ENCODE peak calls at places on chromosomes 7 and 10, in seven cellular contexts. U is esophagus squamous epithelium, W is A549, T is ovary, K is mucosa of descending colon, Z is heart left ventricle, N is GM23248. Q is an unnamed sample. For H3K9me3, the result is how much of the 10 kb centered on the place peaks cover.

GRCh38 chr10:99536400-99537254 is 3.9 kb downstream of the NKX2-3 start:
- DNase-seq in U (no peak), W (no peak), T (no peak), K (no peak), Z (no peak), N (no peak), Q (no peak)

GRCh38 chr7:150417863-150418262 is 32.6 kb upstream of the GIMAP8 start:
- DNase-seq in U (no peak), W (no peak), T (no peak), K (peak), Z (peak), N (no peak), Q (no peak)

GRCh38 chr7:134946260-134946659 is 40.0 kb upstream of the AGBL3 start:
- DNase-seq in U (no peak), W (no peak), T (no peak), K (no peak), Z (no peak), N (peak), Q (no peak)

GRCh38 chr7:140646931-140647647 is 6.5 kb upstream of the DENND2A start:
- DNase-seq in U (no peak), W (peak), T (peak), K (peak), Z (no peak), N (peak), Q (no peak)

GRCh38 chr10:86086418-86086817 is 280.2 kb downstream of the GRID1 start:
- DNase-seq in U (no peak), W (no peak), T (no peak), K (no peak), Z (no peak), N (no peak), Q (no peak)

GRCh38 chr10:21020545-21020944 is 123.4 kb upstream of the NEBL start:
- DNase-seq in U (no peak), W (peak), T (no peak), K (peak), Z (no peak), N (peak), Q (no peak)

GRCh38 chr10:44337081-44337480 is 47.8 kb downstream of the CXCL12 start:
- DNase-seq in U (no peak), W (no peak), T (no peak), K (no peak), Z (no peak), N (no peak), Q (no peak)

GRCh38 chr10:97422921-97423420 is 3.0 kb upstream of the PGAM1 start:
- DNase-seq in U (no peak), W (no peak), T (peak), K (no peak), Z (no peak), N (peak), Q (no peak)

GRCh38 chr10:19332304-19332703 is 283.7 kb downstream of the MALRD1 start:
- DNase-seq in U (no peak), W (no peak), T (no peak), K (no peak), Z (no peak), N (no peak), Q (no peak)

GRCh38 chr7:405489-406211 is 114.0 kb downstream of the PDGFA start:
- DNase-seq in U (no peak), W (no peak), T (peak), K (no peak), Z (no peak), N (no peak), Q (no peak)

GRCh38 chr10:13483951-13484350 is 44.9 kb downstream of the BEND7 start:
- DNase-seq in U (no peak), W (no peak), T (no peak), K (no peak), Z (no peak), N (no peak), Q (no peak)

GRCh38 chr7:157397751-157398691 is 61.2 kb downstream of the DNAJB6 start:
- DNase-seq in U (no peak), W (peak), T (peak), K (peak), Z (peak), N (peak), Q (peak)

GRCh38 chr7:41763626-41764025 is 60.7 kb upstream of the INHBA start:
- DNase-seq in U (no peak), W (no peak), T (no peak), K (no peak), Z (no peak), N (peak), Q (no peak)

GRCh38 chr7:28409716-28410627 is 2.3 kb upstream of the CREB5 start:
- DNase-seq in U (no peak), W (peak), T (peak), K (peak), Z (peak), N (peak), Q (peak)

GRCh38 chr10:116973371-116973905 is 31.5 kb downstream of the SHTN1 start:
- DNase-seq in U (no peak), W (no peak), T (no peak), K (no peak), Z (no peak), N (no peak), Q (no peak)

GRCh38 chr7:81211617-81212016 is 292.8 kb upstream of the SEMA3C start:
- DNase-seq in U (no peak), W (no peak), T (no peak), K (no peak), Z (no peak), N (peak), Q (no peak)

GRCh38 chr7:137975223-137975622 is 26.7 kb downstream of the CREB3L2 start:
- DNase-seq in U (no peak), W (no peak), T (no peak), K (no peak), Z (peak), N (peak), Q (no peak)

GRCh38 chr10:49083256-49083655 is 32.1 kb downstream of the VSTM4 start:
- DNase-seq in U (no peak), W (no peak), T (peak), K (no peak), Z (peak), N (no peak), Q (peak)

GRCh38 chr7:115637123-115637522 is 393.4 kb downstream of the TFEC start:
- DNase-seq in U (no peak), W (no peak), T (no peak), K (no peak), Z (no peak), N (no peak), Q (no peak)

GRCh38 chr7:53059591-53059990 is 24.2 kb downstream of the POM121L12 start:
- DNase-seq in U (no peak), W (no peak), T (no peak), K (no peak), Z (no peak), N (no peak), Q (no peak)

GRCh38 chr10:15279236-15279635 is 91.9 kb downstream of the FAM171A1 start:
- DNase-seq in U (no peak), W (no peak), T (no peak), K (no peak), Z (no peak), N (no peak), Q (no peak)

GRCh38 chr10:132320776-132321469 is 11.1 kb upstream of the LRRC27 start:
- DNase-seq in U (no peak), W (peak), T (no peak), K (no peak), Z (no peak), N (no peak), Q (no peak)

GRCh38 chr10:123792579-123792978 is 99.0 kb downstream of the CPXM2 start:
- DNase-seq in U (no peak), W (no peak), T (no peak), K (no peak), Z (no peak), N (no peak), Q (no peak)

GRCh38 chr10:79102056-79102874 is 33.5 kb downstream of the ZMIZ1 start:
- DNase-seq in U (no peak), W (no peak), T (peak), K (peak), Z (peak), N (peak), Q (peak)

DNA sequence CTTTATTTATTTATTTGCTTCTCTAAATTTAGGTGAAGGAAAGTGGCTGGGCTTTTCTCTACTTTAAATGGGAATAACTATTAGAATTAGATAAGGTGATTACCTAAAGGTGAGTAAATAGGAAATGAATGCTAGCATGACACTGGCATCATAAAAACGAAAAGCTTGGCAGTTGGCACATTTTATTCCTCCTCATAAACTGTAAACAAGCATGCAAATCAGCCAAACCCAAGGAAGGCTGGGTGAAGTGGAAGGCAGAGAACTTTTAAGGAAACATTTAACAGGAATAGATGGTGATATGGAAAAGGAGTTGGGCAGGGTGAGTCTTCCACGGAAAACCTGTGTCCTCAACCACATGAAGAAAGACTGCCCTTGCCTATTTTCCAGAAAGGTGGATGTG is 669.1 kb downstream of the KCNMA1 start:
- DNase-seq in U (no peak), W (no peak), T (no peak), K (peak), Z (no peak), N (no peak), Q (no peak)
- H3K4me3 ChIP-seq in U (no peak), W (no peak), T (no peak), K (no peak), Z (no peak), N (no peak), Q (no peak)

GRCh38 chr7:112288301-112288700 is 81.8 kb downstream of the ZNF277 start:
- DNase-seq in U (no peak), W (no peak), T (no peak), K (no peak), Z (no peak), N (no peak), Q (no peak)
- H3K9me3 ChIP-seq in U (under half), W (under half), T (under half), K (under half), Z (under half), N (under half), Q (under half)

GRCh38 chr10:119898577-119898976 is 6.0 kb downstream of the SEC23IP start:
- DNase-seq in U (no peak), W (no peak), T (no peak), K (no peak), Z (no peak), N (no peak), Q (no peak)

GRCh38 chr10:119897366-119897765 is 4.8 kb downstream of the SEC23IP start:
- DNase-seq in U (no peak), W (no peak), T (no peak), K (no peak), Z (no peak), N (no peak), Q (no peak)

GRCh38 chr10:119896937-119897336 is 4.4 kb downstream of the SEC23IP start:
- DNase-seq in U (no peak), W (no peak), T (peak), K (peak), Z (peak), N (peak), Q (no peak)

GRCh38 chr10:119893845-119894427 is 1.4 kb downstream of the SEC23IP start:
- DNase-seq in U (no peak), W (no peak), T (no peak), K (no peak), Z (no peak), N (no peak), Q (no peak)

GRCh38 chr10:119896061-119896655 is 3.6 kb downstream of the SEC23IP start:
- DNase-seq in U (no peak), W (no peak), T (no peak), K (peak), Z (no peak), N (peak), Q (no peak)
- H3K4me3 ChIP-seq in U (no peak), W (no peak), T (no peak), K (no peak), Z (no peak), N (peak), Q (no peak)

GRCh38 chr7:17887286-17887685 is 53.0 kb downstream of the SNX13 start:
- DNase-seq in U (no peak), W (no peak), T (no peak), K (no peak), Z (no peak), N (no peak), Q (no peak)
- H3K9me3 ChIP-seq in U (under half), W (under half), T (under half), K (under half), Z (under half), N (under half), Q (under half)

GRCh38 chr7:103124429-103124979 is 24.4 kb downstream of the NAPEPLD start:
- DNase-seq in U (no peak), W (no peak), T (no peak), K (no peak), Z (no peak), N (no peak), Q (no peak)
- H3K4me3 ChIP-seq in U (no peak), W (peak), T (no peak), K (no peak), Z (no peak), N (no peak), Q (no peak)